ENCODE peak calls at places on chromosomes 13 and 19, in five cellular contexts. E is EL, O is T-helper 17 cell, G is adrenal gland, Y is amygdala. H is an unnamed sample.

GRCh38 chr19:50772408-50773311 is 2.4 kb downstream of the GPR32 start:
- DNase-seq in E (peak), O (no peak), G (no peak), Y (no peak), H (no peak)

GRCh38 chr13:36096411-36097184 is 34.6 kb downstream of the DCLK1 start:
- DNase-seq in E (peak), O (no peak), G (no peak), Y (no peak), H (no peak)

GRCh38 chr13:64884976-64885375 is 2345.2 kb downstream of the PCDH9 start:
- DNase-seq in E (peak), O (no peak), G (no peak), Y (no peak), H (no peak)

GRCh38 chr19:4577020-4577782 is 17.7 kb upstream of the SEMA6B start:
- DNase-seq in E (peak), O (no peak), G (no peak), Y (no peak), H (no peak)

GRCh38 chr13:78826936-78827335 is 168.0 kb upstream of the OBI1 start:
- DNase-seq in E (no peak), O (no peak), G (no peak), Y (no peak), H (no peak)

GRCh38 chr19:42528354-42529247 is at the start of gene CEACAM1:
- DNase-seq in E (peak), O (peak), G (peak), Y (no peak), H (no peak)

GRCh38 chr13:48769107-48769704 is 115.5 kb downstream of the CYSLTR2 start:
- DNase-seq in E (peak), O (peak), G (peak), Y (peak), H (peak)

GRCh38 chr19:1214862-1215731 is 9.5 kb downstream of the STK11 start:
- DNase-seq in E (peak), O (no peak), G (peak), Y (peak), H (no peak)

GRCh38 chr19:2575734-2576481 is 100.0 kb downstream of the GADD45B start:
- DNase-seq in E (no peak), O (no peak), G (peak), Y (no peak), H (no peak)

GRCh38 chr13:51585234-51585672 is 991 bp downstream of the WDFY2 start:
- DNase-seq in E (peak), O (no peak), G (no peak), Y (no peak), H (no peak)

GRCh38 chr13:33303885-33304284 is 18.3 kb upstream of the STARD13 start:
- DNase-seq in E (no peak), O (no peak), G (no peak), Y (no peak), H (no peak)

GRCh38 chr13:89380101-89380500 is 1708.9 kb downstream of the SLITRK5 start:
- DNase-seq in E (no peak), O (no peak), G (no peak), Y (no peak), H (no peak)

GRCh38 chr13:87172166-87172825 is 498.9 kb upstream of the SLITRK5 start:
- DNase-seq in E (no peak), O (no peak), G (no peak), Y (no peak), H (no peak)

GRCh38 chr19:41288898-41289505 is 21.0 kb upstream of the CCDC97 start:
- DNase-seq in E (no peak), O (no peak), G (no peak), Y (no peak), H (no peak)

GRCh38 chr13:32734511-32734910 is 148.3 kb downstream of the PDS5B start:
- DNase-seq in E (peak), O (no peak), G (no peak), Y (no peak), H (peak)

GRCh38 chr19:46975918-46976782 is 43.5 kb upstream of the NPAS1 start:
- DNase-seq in E (peak), O (no peak), G (peak), Y (peak), H (peak)

GRCh38 chr13:67023088-67023893 is 206.8 kb downstream of the PCDH9 start:
- DNase-seq in E (peak), O (no peak), G (no peak), Y (no peak), H (peak)

GRCh38 chr13:38970380-38971051 is 20.1 kb downstream of the STOML3 start:
- DNase-seq in E (no peak), O (no peak), G (no peak), Y (no peak), H (no peak)

GRCh38 chr13:102273111-102273510 is 128.7 kb downstream of the FGF14 start:
- DNase-seq in E (no peak), O (no peak), G (no peak), Y (no peak), H (no peak)

GRCh38 chr19:35882074-35882832 is 13.9 kb downstream of the APLP1 start:
- DNase-seq in E (peak), O (no peak), G (peak), Y (peak), H (no peak)

H was measured in non-pigmented ciliary epithelial cell.